ENCODE peak calls at places on chromosomes 3 and 15, in nine cellular contexts. G is testis, I is pancreas, T is adrenal gland, S is BJ, Z is HFF-Myc, E is A549, D is foreskin fibroblast, C is AG04450. X is an unnamed sample.

GRCh38 chr15:64583519-64583918 is 123.1 kb downstream of the ZNF609 start:
- DNase-seq in G (no peak), I (no peak), T (no peak), S (no peak), Z (no peak), E (no peak), D (no peak), C (no peak), X (no peak)

GRCh38 chr3:27160146-27160545 is 209.0 kb downstream of the NEK10 start:
- DNase-seq in G (no peak), I (no peak), T (no peak), S (no peak), Z (peak; percentile 5), E (no peak), D (no peak), C (no peak), X (no peak)

GRCh38 chr15:39345176-39345575 is 235.7 kb upstream of the THBS1 start:
- DNase-seq in G (no peak), I (no peak), T (no peak), S (peak; percentile 94), Z (no peak), E (no peak), D (no peak), C (no peak), X (no peak)

GRCh38 chr15:73752817-73753214 is 335 bp downstream of the INSYN1 start:
- DNase-seq in G (no peak), I (peak; percentile 15), T (no peak), S (no peak), Z (no peak), E (no peak), D (no peak), C (no peak), X (no peak)

GRCh38 chr3:14374444-14374883 is 27.9 kb upstream of the SLC6A6 start:
- DNase-seq in G (no peak), I (no peak), T (no peak), S (no peak), Z (no peak), E (no peak), D (no peak), C (no peak), X (no peak)

GRCh38 chr3:4313606-4314308 is 10.6 kb downstream of the SETMAR start:
- DNase-seq in G (no peak), I (no peak), T (no peak), S (no peak), Z (no peak), E (peak; percentile 4), D (no peak), C (no peak), X (no peak)

GRCh38 chr3:73719413-73719831 is 94.7 kb upstream of the PDZRN3 start:
- DNase-seq in G (no peak), I (no peak), T (peak; percentile 27), S (no peak), Z (no peak), E (no peak), D (peak; percentile 28), C (peak; percentile 47), X (peak; percentile 3)

GRCh38 chr15:100761253-100761935 is 118.2 kb upstream of the ALDH1A3 start:
- DNase-seq in G (no peak), I (no peak), T (no peak), S (no peak), Z (no peak), E (no peak), D (no peak), C (no peak), X (no peak)

GRCh38 chr3:198080521-198081384 is 120.7 kb downstream of the LMLN start:
- DNase-seq in G (peak; percentile 74), I (peak; percentile 70), T (peak; percentile 68), S (no peak), Z (no peak), E (peak; percentile 57), D (peak; percentile 62), C (peak; percentile 13), X (peak; percentile 70)

GRCh38 chr3:155871746-155872158 is 1.3 kb downstream of the GMPS start:
- DNase-seq in G (no peak), I (no peak), T (no peak), S (no peak), Z (no peak), E (no peak), D (no peak), C (no peak), X (no peak)

GRCh38 chr15:100083572-100083971 is 258.2 kb downstream of the ADAMTS17 start:
- DNase-seq in G (no peak), I (peak; percentile 80), T (peak; percentile 49), S (no peak), Z (no peak), E (no peak), D (no peak), C (no peak), X (no peak)

GRCh38 chr15:58426501-58426900 is 5.3 kb upstream of the LIPC start:
- DNase-seq in G (no peak), I (no peak), T (no peak), S (no peak), Z (no peak), E (no peak), D (no peak), C (no peak), X (no peak)

GRCh38 chr15:87752250-87752951 is 504.1 kb downstream of the NTRK3 start:
- DNase-seq in G (no peak), I (no peak), T (no peak), S (peak; percentile 54), Z (peak; percentile 52), E (peak; percentile 66), D (peak; percentile 51), C (peak; percentile 78), X (no peak)

GRCh38 chr15:60740231-60740630 is 261.3 kb upstream of the ICE2 start:
- DNase-seq in G (no peak), I (no peak), T (no peak), S (no peak), Z (no peak), E (no peak), D (no peak), C (no peak), X (no peak)

GRCh38 chr3:157650699-157651098 is 147.5 kb upstream of the VEPH1 start:
- DNase-seq in G (no peak), I (no peak), T (no peak), S (no peak), Z (no peak), E (no peak), D (no peak), C (no peak), X (no peak)

GRCh38 chr3:182487621-182488020 is 305.7 kb upstream of the ATP11B start:
- DNase-seq in G (no peak), I (no peak), T (no peak), S (no peak), Z (no peak), E (no peak), D (no peak), C (no peak), X (no peak)

GRCh38 chr3:182487048-182487447 is 306.3 kb upstream of the ATP11B start:
- DNase-seq in G (no peak), I (no peak), T (no peak), S (no peak), Z (no peak), E (no peak), D (no peak), C (no peak), X (no peak)

GRCh38 chr3:182491571-182491970 is 301.7 kb upstream of the ATP11B start:
- DNase-seq in G (no peak), I (peak; percentile 3), T (no peak), S (no peak), Z (no peak), E (no peak), D (no peak), C (no peak), X (no peak)

GRCh38 chr3:182492536-182492935 is 300.8 kb upstream of the ATP11B start:
- DNase-seq in G (no peak), I (no peak), T (no peak), S (no peak), Z (no peak), E (no peak), D (no peak), C (no peak), X (no peak)

GRCh38 chr3:182490601-182491485 is 302.5 kb upstream of the ATP11B start:
- DNase-seq in G (no peak), I (no peak), T (no peak), S (no peak), Z (no peak), E (peak; percentile 7), D (no peak), C (no peak), X (peak; percentile 34)
- TF ChIP-seq CTCF in G (no peak), I (no peak), T (peak; percentile 44), S (peak; percentile 2), Z (no peak), E (peak; percentile 34), D (no peak), C (no peak), X (peak; percentile 28)

DNA sequence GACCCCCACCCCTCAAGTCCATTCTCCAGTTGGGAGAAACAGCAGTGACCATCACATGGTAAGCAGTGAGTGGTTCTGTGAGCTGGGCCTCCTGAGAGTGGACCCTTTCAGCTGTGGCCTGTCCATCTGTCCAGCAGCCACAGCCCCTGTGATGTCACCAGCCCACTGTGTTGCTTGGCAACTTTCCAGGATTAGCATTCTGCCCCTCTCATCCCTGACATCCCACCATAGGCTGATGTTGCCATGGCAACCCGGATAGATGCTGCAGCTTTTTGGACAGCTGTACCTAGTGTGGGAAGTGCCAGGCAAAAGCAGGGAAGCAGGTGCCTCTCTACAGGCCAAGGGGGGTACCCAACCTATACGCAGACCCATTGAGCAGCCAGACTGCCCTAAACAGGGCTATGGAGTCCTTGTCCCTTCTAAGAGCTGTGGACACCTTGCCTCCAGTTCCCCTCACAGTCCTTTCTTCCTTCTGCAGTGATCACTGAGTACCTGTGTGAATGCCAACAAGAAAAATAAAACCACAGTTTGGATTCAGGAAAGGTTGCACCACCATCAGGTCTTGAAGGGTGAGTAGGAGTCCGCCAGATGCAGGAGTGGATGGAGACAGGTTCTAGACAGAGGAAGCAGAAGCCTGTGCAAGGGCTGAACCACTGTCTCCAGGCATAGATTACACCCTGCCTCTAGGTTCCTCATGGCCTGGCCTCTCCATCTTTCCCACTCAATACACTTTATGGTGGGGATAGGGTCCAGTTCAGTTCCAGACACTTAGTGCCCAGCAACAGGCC is at the start of gene DNAH1:
- DNase-seq in G (no peak), I (no peak), T (no peak), S (no peak), Z (no peak), E (no peak), D (no peak), C (no peak), X (no peak)
- H3K4me3 ChIP-seq in G (no peak within 1 kb of the TSS), I (peak within 1 kb of the TSS; percentile 30), T (no peak within 1 kb of the TSS), S (no peak within 1 kb of the TSS), Z (no peak within 1 kb of the TSS), E (no peak within 1 kb of the TSS), D (no peak within 1 kb of the TSS), C (no peak within 1 kb of the TSS), X (no peak within 1 kb of the TSS)

DNA sequence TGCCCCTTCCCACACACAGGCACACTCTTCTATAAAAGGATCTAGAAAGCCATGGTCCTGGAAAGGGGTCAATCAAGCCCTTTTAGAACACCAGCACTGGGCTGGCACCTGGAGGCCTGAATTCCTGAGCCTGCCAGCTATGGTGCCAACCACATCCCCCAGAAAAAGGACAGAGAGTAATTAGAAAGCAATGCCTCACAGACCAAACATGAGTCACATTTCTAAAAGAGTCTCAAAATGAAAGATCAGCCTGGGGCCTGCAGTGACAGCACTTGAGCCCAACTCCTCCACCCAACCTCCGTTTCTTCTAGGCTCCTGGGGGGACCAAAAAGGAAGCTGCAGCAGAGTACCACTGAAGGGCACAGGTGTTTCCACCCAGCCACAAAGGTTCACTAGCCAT is 14.1 kb downstream of the MYLK start:
- DNase-seq in G (no peak), I (no peak), T (no peak), S (no peak), Z (no peak), E (no peak), D (peak; percentile 42), C (no peak), X (no peak)
- TF ChIP-seq CTCF in G (no peak), I (no peak), T (no peak), S (no peak), Z (no peak), E (no peak), D (no peak), C (no peak), X (no peak)

GRCh38 chr3:37989821-37990480 is 635 bp upstream of the VILL start:
- DNase-seq in G (peak; percentile 4), I (no peak), T (no peak), S (no peak), Z (no peak), E (no peak), D (no peak), C (no peak), X (no peak)
- H3K4me3 ChIP-seq in G (no peak overlapping the region), I (no peak overlapping the region), T (no peak overlapping the region), S (no peak overlapping the region), Z (no peak overlapping the region), E (no peak overlapping the region), D (no peak overlapping the region), C (no peak overlapping the region), X (no peak overlapping the region)